ENCODE peak calls at places on chromosome 19, in seven cellular contexts. R is tibial artery; Y is stomach; M is body of pancreas; L is CD8-positive, alpha-beta T cell; B is ovary; W is GM23248. P is an unnamed sample. For H3K4me1, the result is how much of the 10 kb centered on the place peaks cover.

GRCh38 chr19:38730731-38731589 is 13.3 kb downstream of the CAPN12 start:
- DNase-seq in R (no peak), Y (no peak), M (no peak), L (no peak), B (peak), W (no peak), P (no peak)

GRCh38 chr19:40266111-40266510 is 19.0 kb downstream of the AKT2 start:
- DNase-seq in R (no peak), Y (no peak), M (no peak), L (no peak), B (no peak), W (no peak), P (no peak)

GRCh38 chr19:6220385-6221191 is 59.2 kb downstream of the MLLT1 start:
- DNase-seq in R (peak), Y (no peak), M (no peak), L (no peak), B (peak), W (peak), P (no peak)

GRCh38 chr19:49938662-49939061 is 9.4 kb upstream of the NUP62 start:
- DNase-seq in R (no peak), Y (no peak), M (no peak), L (no peak), B (peak), W (no peak), P (no peak)

GRCh38 chr19:19873381-19873780 is 7.7 kb downstream of the ZNF253 start:
- DNase-seq in R (no peak), Y (no peak), M (no peak), L (no peak), B (no peak), W (peak), P (no peak)

GRCh38 chr19:52190679-52191293 is 934 bp downstream of the PPP2R1A start:
- DNase-seq in R (no peak), Y (peak), M (peak), L (no peak), B (no peak), W (peak), P (no peak)

GRCh38 chr19:1259206-1259872 is 9.8 kb upstream of the CIRBP start:
- DNase-seq in R (peak), Y (peak), M (peak), L (peak), B (peak), W (peak), P (no peak)

GRCh38 chr19:42290523-42291436 is 11.2 kb upstream of the PRR19 start:
- DNase-seq in R (no peak), Y (no peak), M (peak), L (peak), B (no peak), W (peak), P (no peak)

GRCh38 chr19:46269085-46269484 is 27.8 kb upstream of the HIF3A start:
- DNase-seq in R (no peak), Y (no peak), M (no peak), L (no peak), B (no peak), W (no peak), P (no peak)

GRCh38 chr19:30001794-30002193 is 59.8 kb downstream of the URI1 start:
- DNase-seq in R (no peak), Y (no peak), M (no peak), L (no peak), B (no peak), W (no peak), P (no peak)

GRCh38 chr19:30719189-30719990 is 347.2 kb downstream of the ZNF536 start:
- DNase-seq in R (no peak), Y (peak), M (peak), L (no peak), B (peak), W (peak), P (no peak)

GRCh38 chr19:42069619-42070293 is at the start of gene GRIK5:
- DNase-seq in R (no peak), Y (no peak), M (no peak), L (no peak), B (no peak), W (peak), P (no peak)

GRCh38 chr19:22545751-22546150 is 88.4 kb upstream of the ZNF492 start:
- DNase-seq in R (peak), Y (no peak), M (peak), L (no peak), B (peak), W (peak), P (peak)

GRCh38 chr19:21856751-21857150 is 20.8 kb upstream of the ZNF43 start:
- DNase-seq in R (no peak), Y (no peak), M (no peak), L (no peak), B (no peak), W (no peak), P (no peak)

GRCh38 chr19:5452594-5453565 is 2.3 kb upstream of the ZNRF4 start:
- DNase-seq in R (no peak), Y (no peak), M (no peak), L (no peak), B (no peak), W (peak), P (no peak)

GRCh38 chr19:19457691-19458090 is 52.2 kb downstream of the GATAD2A start:
- DNase-seq in R (no peak), Y (no peak), M (no peak), L (no peak), B (no peak), W (no peak), P (no peak)

GRCh38 chr19:55654833-55655647 is at the start of gene U2AF2:
- DNase-seq in R (peak), Y (peak), M (peak), L (peak), B (peak), W (peak), P (no peak)

GRCh38 chr19:19212866-19213265 is 1.1 kb downstream of the NCAN start:
- DNase-seq in R (no peak), Y (no peak), M (no peak), L (no peak), B (no peak), W (no peak), P (no peak)

GRCh38 chr19:41792513-41793413 is 3.6 kb upstream of the CEACAM3 start:
- DNase-seq in R (no peak), Y (peak), M (peak), L (no peak), B (no peak), W (peak), P (peak)

GRCh38 chr19:6930190-6930589 is 42.8 kb downstream of the ADGRE1 start:
- DNase-seq in R (no peak), Y (no peak), M (no peak), L (no peak), B (no peak), W (no peak), P (no peak)

GRCh38 chr19:17180997-17181702 is 34.0 kb upstream of the USE1 start:
- DNase-seq in R (no peak), Y (no peak), M (no peak), L (no peak), B (no peak), W (no peak), P (no peak)

GRCh38 chr19:15025237-15025636 is 24.0 kb upstream of the CASP14 start:
- DNase-seq in R (no peak), Y (no peak), M (peak), L (no peak), B (no peak), W (no peak), P (no peak)

GRCh38 chr19:1481893-1482360 is 2.9 kb upstream of the C19orf25 start:
- DNase-seq in R (no peak), Y (no peak), M (no peak), L (no peak), B (peak), W (no peak), P (no peak)

GRCh38 chr19:2617393-2618165 is 84.9 kb downstream of the GNG7 start:
- DNase-seq in R (no peak), Y (no peak), M (no peak), L (no peak), B (no peak), W (no peak), P (no peak)

GRCh38 chr19:47032171-47032811 is 12.7 kb downstream of the NPAS1 start:
- DNase-seq in R (no peak), Y (peak), M (peak), L (peak), B (no peak), W (peak), P (no peak)

GRCh38 chr19:35938282-35939224 is 2.4 kb downstream of the LRFN3 start:
- DNase-seq in R (no peak), Y (no peak), M (no peak), L (no peak), B (no peak), W (no peak), P (no peak)

GRCh38 chr19:15476334-15476733 is 3.0 kb downstream of the PGLYRP2 start:
- DNase-seq in R (no peak), Y (no peak), M (no peak), L (no peak), B (no peak), W (no peak), P (no peak)

GRCh38 chr19:29845576-29846176 is 33.9 kb downstream of the CCNE1 start:
- DNase-seq in R (no peak), Y (no peak), M (no peak), L (no peak), B (no peak), W (peak), P (no peak)

GRCh38 chr19:58560007-58560887 is 1.8 kb upstream of the UBE2M start:
- DNase-seq in R (no peak), Y (no peak), M (no peak), L (no peak), B (peak), W (peak), P (no peak)

GRCh38 chr19:29858000-29858596 is 46.3 kb downstream of the CCNE1 start:
- DNase-seq in R (no peak), Y (peak), M (peak), L (no peak), B (no peak), W (peak), P (no peak)

GRCh38 chr19:5588441-5588840 is 20.7 kb upstream of the TINCR start:
- DNase-seq in R (no peak), Y (no peak), M (no peak), L (no peak), B (no peak), W (peak), P (no peak)

GRCh38 chr19:7142771-7143170 is 73.3 kb downstream of the ZNF557 start:
- DNase-seq in R (no peak), Y (no peak), M (no peak), L (no peak), B (no peak), W (no peak), P (no peak)

GRCh38 chr19:28884786-28885476 is 328.0 kb downstream of the UQCRFS1 start:
- DNase-seq in R (no peak), Y (no peak), M (no peak), L (no peak), B (no peak), W (no peak), P (no peak)

GRCh38 chr19:2374808-2375207 is 14.7 kb downstream of the TMPRSS9 start:
- DNase-seq in R (no peak), Y (no peak), M (no peak), L (no peak), B (no peak), W (peak), P (no peak)

GRCh38 chr19:53873451-53874383 is 6.0 kb downstream of the MYADM start:
- DNase-seq in R (no peak), Y (no peak), M (no peak), L (no peak), B (no peak), W (no peak), P (no peak)

DNA sequence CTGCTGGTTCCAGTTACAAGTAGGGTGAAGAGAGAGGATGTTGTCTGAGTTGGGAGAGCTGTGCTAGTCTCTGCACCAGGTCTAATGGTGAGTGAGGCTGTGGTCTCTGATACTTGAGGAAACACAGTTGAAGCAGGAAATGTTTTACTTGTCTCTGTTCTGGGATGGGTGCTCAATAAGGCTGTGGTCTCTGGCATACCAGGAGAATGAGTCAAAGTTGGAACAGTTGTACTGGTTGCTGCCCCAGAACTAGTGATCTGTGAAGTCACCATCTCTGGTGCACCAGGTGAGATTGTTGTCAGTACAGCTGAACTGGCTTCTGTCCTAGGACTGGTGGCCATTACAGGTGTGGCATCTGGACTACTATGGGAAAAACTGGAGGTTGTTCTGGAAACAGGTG is 74.7 kb downstream of the MUC16 start:
- DNase-seq in R (no peak), Y (no peak), M (no peak), L (no peak), B (no peak), W (no peak), P (no peak)
- H3K4me1 ChIP-seq in R (under half), Y (under half), M (under half), L (under half), B (under half), W (under half), P (under half)

GRCh38 chr19:9054768-9055167 is 32.1 kb upstream of the OR1M1 start:
- DNase-seq in R (no peak), Y (no peak), M (no peak), L (no peak), B (no peak), W (no peak), P (no peak)
- H3K27ac ChIP-seq in R (no peak), Y (no peak), M (peak), L (no peak), B (no peak), W (no peak), P (no peak)

DNA sequence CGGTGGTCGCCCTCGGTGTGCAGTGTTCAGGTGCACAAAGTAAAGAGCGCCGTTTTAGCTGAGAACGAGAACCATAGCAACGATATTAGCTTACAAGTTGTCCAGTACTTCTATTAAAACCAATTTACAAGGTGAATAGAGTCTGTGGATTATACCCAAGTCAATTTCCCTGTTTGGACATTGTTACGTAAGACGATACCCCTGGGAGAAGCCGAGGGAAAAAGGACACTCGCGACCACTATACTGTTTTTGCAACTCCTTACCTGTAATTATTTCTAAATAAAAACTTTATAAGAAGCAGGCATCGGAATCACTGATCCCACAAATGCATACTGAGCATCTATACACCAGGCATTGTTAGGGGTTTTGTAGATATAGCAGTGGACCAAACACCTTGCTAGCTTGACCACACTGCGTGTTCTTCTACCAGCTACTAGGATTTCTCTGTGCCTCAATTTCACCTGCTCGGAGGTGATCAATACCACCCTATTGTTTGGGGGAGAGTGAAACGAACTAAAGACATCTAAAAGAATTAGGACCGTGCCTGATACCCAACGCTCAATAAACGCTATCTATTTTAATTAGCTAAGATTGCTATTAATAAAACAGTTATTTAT is 488 bp upstream of the EEF2 start:
- DNase-seq in R (no peak), Y (no peak), M (no peak), L (no peak), B (no peak), W (peak), P (no peak)
- H3K4me1 ChIP-seq in R (under half), Y (half or more), M (half or more), L (half or more), B (under half), W (under half), P (under half)

GRCh38 chr19:11159598-11160001 is 4.0 kb upstream of the SPC24 start:
- DNase-seq in R (peak), Y (no peak), M (no peak), L (no peak), B (no peak), W (peak), P (no peak)
- H3K27ac ChIP-seq in R (peak), Y (peak), M (peak), L (no peak), B (peak), W (peak), P (no peak)

DNA sequence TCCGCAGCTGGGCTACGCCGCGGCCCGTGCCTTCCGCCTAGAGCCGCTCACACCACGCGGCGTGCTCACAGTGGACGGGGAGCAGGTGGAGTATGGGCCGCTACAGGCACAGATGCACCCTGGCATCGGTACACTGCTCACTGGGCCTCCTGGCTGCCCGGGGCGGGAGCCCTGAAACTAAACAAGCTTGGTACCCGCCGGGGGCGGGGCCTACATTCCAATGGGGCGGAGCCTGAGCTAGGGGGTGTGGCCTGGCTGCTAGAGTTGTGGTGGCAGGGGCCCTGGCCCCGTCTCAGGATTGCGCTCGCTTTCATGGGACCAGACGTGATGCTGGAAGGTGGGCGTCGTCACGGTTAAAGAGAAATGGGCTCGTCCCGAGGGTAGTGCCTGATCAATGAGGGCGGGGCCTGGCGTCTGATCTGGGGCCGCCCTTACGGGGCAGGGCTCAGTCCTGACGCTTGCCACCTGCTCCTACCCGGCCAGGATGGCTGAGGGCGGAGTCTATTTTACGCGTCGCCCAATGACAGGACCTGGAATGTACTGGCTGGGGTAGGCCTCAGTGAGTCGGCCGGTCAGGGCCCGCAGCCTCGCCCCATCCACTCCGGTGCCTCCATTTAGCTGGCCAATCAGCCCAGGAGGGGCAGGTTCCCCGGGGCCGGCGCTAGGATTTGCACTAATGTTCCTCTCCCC is 7.4 kb downstream of the DBP start:
- DNase-seq in R (no peak), Y (peak), M (no peak), L (no peak), B (peak), W (peak), P (peak)
- H3K4me1 ChIP-seq in R (under half), Y (half or more), M (under half), L (under half), B (under half), W (under half), P (under half)

GRCh38 chr19:43606569-43607229 is 5.2 kb upstream of the SRRM5 start:
- DNase-seq in R (no peak), Y (no peak), M (no peak), L (no peak), B (no peak), W (no peak), P (no peak)
- H3K27ac ChIP-seq in R (no peak), Y (no peak), M (no peak), L (no peak), B (no peak), W (no peak), P (no peak)

GRCh38 chr19:34651747-34652146 is 25.2 kb downstream of the SCGB2B2 start:
- DNase-seq in R (no peak), Y (no peak), M (no peak), L (no peak), B (no peak), W (no peak), P (no peak)

GRCh38 chr19:34645551-34645950 is 31.4 kb downstream of the SCGB2B2 start:
- DNase-seq in R (no peak), Y (no peak), M (no peak), L (no peak), B (no peak), W (no peak), P (no peak)

GRCh38 chr19:34644991-34645461 is 31.9 kb downstream of the SCGB2B2 start:
- DNase-seq in R (no peak), Y (no peak), M (no peak), L (no peak), B (no peak), W (no peak), P (no peak)

GRCh38 chr19:34654796-34655195 is 22.2 kb downstream of the SCGB2B2 start:
- DNase-seq in R (no peak), Y (no peak), M (no peak), L (no peak), B (no peak), W (no peak), P (no peak)

DNA sequence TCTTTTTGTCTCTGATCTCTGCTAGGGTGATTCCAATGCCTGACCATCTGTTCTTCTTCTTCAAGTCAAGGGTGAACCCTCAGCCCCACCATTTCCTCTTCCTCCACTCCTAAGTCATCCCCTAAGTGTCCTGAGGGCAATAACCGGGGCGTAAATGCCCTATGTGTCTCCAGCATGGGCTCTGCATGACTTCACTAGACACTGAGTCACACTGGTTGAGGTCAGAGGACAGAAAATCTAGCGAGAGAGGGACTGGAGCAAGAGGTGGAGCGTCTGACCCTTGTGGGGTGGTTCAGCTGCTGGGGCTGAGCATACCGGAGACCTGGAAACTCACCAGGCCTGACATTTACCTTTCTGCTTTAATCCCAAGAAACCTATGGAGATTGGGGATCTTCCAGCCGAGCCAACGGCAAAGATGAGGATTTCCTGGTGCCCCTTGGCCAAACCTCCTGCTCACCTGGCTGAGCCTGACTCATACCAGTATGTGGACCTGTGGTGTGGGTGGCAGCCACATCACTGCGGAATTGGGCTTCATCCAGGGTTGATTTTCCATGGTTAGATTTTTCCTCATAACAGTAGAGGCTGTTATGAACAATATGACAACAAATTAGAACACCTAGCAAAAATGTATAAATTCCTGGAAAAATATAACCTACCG is 26.9 kb downstream of the SCGB2B2 start:
- DNase-seq in R (no peak), Y (no peak), M (no peak), L (no peak), B (no peak), W (no peak), P (no peak)
- H3K4me1 ChIP-seq in R (under half), Y (under half), M (under half), L (under half), B (under half), W (under half), P (under half)